ENCODE peak calls at places on chromosomes 16 and 17, in five cellular contexts. L is IMR-90; R is naive thymus-derived CD4-positive, alpha-beta T cell; Q is A549; D is mammary epithelial cell. F is an unnamed sample.

GRCh38 chr17:48500435-48501426 is 30.1 kb downstream of the HOXB1 start:
- DNase-seq in L (peak; percentile 64), R (no peak), Q (peak; percentile 53), D (no peak), F (no peak)

GRCh38 chr16:89056592-89056991 is 37.1 kb upstream of the ACSF3 start:
- DNase-seq in L (no peak), R (no peak), Q (no peak), D (no peak), F (no peak)

GRCh38 chr16:66459878-66460277 is 32.8 kb downstream of the BEAN1 start:
- DNase-seq in L (no peak), R (no peak), Q (no peak), D (no peak), F (no peak)

GRCh38 chr17:79670537-79671386 is 59.9 kb upstream of the RBFOX3 start:
- DNase-seq in L (no peak), R (no peak), Q (no peak), D (no peak), F (no peak)

GRCh38 chr17:49576121-49576905 is 642 bp downstream of the NXPH3 start:
- DNase-seq in L (peak; percentile 24), R (no peak), Q (peak; percentile 33), D (peak; percentile 40), F (no peak)

GRCh38 chr17:2181206-2181983 is 122.2 kb downstream of the SMG6 start:
- DNase-seq in L (peak; percentile 95), R (no peak), Q (no peak), D (no peak), F (no peak)

GRCh38 chr16:22220714-22221113 is 14.6 kb downstream of the EEF2K start:
- DNase-seq in L (no peak), R (no peak), Q (no peak), D (no peak), F (no peak)

GRCh38 chr16:11398136-11398535 is 52.9 kb downstream of the RMI2 start:
- DNase-seq in L (no peak), R (no peak), Q (no peak), D (no peak), F (no peak)

GRCh38 chr16:585351-585750 is 4.5 kb upstream of the RAB40C start:
- DNase-seq in L (no peak), R (no peak), Q (peak; percentile 55), D (no peak), F (no peak)

GRCh38 chr16:12392585-12393089 is 411.1 kb downstream of the CPPED1 start:
- DNase-seq in L (no peak), R (no peak), Q (no peak), D (no peak), F (no peak)

GRCh38 chr17:76270770-76271668 is 5.9 kb downstream of the UBALD2 start:
- DNase-seq in L (no peak), R (no peak), Q (no peak), D (no peak), F (no peak)

GRCh38 chr16:72725643-72726042 is 322.3 kb downstream of the ZFHX3 start:
- DNase-seq in L (no peak), R (no peak), Q (no peak), D (no peak), F (no peak)

GRCh38 chr17:62963296-62963695 is 2.7 kb upstream of the TANC2 start:
- DNase-seq in L (peak; percentile 90), R (no peak), Q (peak; percentile 71), D (peak; percentile 67), F (peak; percentile 22)

GRCh38 chr16:57786632-57787518 is 15.4 kb downstream of the KIFC3 start:
- DNase-seq in L (peak; percentile 52), R (no peak), Q (no peak), D (no peak), F (no peak)

GRCh38 chr16:4077083-4077714 is 39.0 kb downstream of the ADCY9 start:
- DNase-seq in L (no peak), R (no peak), Q (no peak), D (no peak), F (no peak)

GRCh38 chr16:11087691-11088431 is 143.5 kb downstream of the CLEC16A start:
- DNase-seq in L (peak; percentile 57), R (peak; percentile 33), Q (no peak), D (no peak), F (no peak)

GRCh38 chr16:22198547-22199293 is 7.4 kb upstream of the EEF2K start:
- DNase-seq in L (peak; percentile 9), R (no peak), Q (peak; percentile 62), D (no peak), F (no peak)

GRCh38 chr16:66176111-66176510 is 190.4 kb upstream of the CDH5 start:
- DNase-seq in L (no peak), R (no peak), Q (no peak), D (no peak), F (no peak)

GRCh38 chr16:12228607-12229499 is 252.3 kb downstream of the SNX29 start:
- DNase-seq in L (peak; percentile 71), R (peak; percentile 9), Q (peak; percentile 70), D (peak; percentile 40), F (no peak)

GRCh38 chr16:19907161-19907992 is 22.7 kb upstream of the GPRC5B start:
- DNase-seq in L (peak; percentile 64), R (peak; percentile 77), Q (peak; percentile 74), D (peak; percentile 52), F (no peak)

GRCh38 chr16:25126820-25127232 is 15.3 kb downstream of the LCMT1 start:
- DNase-seq in L (peak; percentile 91), R (peak; percentile 31), Q (peak; percentile 65), D (peak; percentile 93), F (peak; percentile 80)

GRCh38 chr16:25118851-25119584 is 7.5 kb downstream of the LCMT1 start:
- DNase-seq in L (no peak), R (no peak), Q (no peak), D (no peak), F (no peak)

GRCh38 chr16:25124503-25124902 is 13.0 kb downstream of the LCMT1 start:
- DNase-seq in L (no peak), R (no peak), Q (no peak), D (peak; percentile 81), F (no peak)

DNA sequence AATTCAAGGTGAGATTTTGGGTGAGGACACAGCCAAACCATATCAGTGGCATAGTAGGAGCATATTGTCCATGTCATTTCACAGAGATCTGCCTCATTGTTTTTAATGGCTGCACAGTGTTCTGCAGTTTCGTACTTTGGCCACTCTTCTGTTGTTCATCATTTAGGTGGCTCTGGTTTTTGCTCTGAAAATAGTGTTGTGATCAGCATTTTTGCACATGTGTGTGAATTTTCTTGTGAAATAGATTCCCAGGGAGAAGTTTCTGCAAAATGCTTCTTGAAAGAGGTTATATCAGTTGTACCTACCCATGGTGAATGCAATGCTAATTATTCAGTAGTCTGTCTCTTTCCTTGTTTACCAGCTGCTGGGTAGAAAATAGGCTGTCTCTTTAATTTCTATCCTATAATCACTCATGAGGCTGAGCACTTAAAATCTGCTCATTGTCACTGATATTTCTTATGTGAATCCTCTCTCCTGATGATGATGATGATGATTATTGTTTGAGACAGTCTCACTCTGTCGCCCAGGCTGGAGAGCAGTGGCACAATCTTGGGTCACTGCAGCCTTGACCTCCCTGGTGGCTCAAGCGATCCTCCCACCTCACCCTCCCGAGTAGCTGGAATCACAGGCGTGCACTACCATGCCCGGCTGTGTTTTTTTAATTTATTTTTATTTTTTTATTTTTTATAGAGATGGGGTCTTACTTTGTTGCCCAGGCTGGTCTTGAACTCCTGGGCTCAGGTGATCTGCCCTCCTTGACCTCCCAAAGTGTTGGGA is 10.5 kb downstream of the LCMT1 start:
- DNase-seq in L (no peak), R (no peak), Q (no peak), D (no peak), F (no peak)
- H3K27ac ChIP-seq in L (no peak overlapping the region), R (no peak overlapping the region), Q (no peak overlapping the region), D (no peak overlapping the region), F (no peak overlapping the region)

DNA sequence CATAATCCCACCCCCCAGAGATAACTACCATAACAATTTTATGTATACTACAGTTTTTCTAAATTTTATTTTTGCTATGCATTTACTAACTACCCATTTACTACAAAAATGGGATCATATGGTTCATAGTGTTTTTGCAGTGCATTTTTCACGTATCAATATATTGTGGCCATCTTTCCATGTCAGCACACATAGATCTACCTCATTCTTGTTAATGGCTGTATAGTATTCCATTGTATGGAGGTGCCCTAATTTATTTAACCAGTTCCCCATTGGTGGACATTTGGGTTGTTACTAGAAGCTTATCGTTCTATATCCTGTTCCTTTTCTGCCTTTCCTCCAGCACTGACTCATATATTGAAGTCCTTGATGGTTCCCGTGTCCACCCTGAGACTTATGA is 22.7 kb downstream of the PROCA1 start:
- DNase-seq in L (no peak), R (no peak), Q (no peak), D (no peak), F (no peak)
- H3K27ac ChIP-seq in L (no peak overlapping the region), R (no peak overlapping the region), Q (no peak overlapping the region), D (no peak overlapping the region), F (no peak overlapping the region)

DNA sequence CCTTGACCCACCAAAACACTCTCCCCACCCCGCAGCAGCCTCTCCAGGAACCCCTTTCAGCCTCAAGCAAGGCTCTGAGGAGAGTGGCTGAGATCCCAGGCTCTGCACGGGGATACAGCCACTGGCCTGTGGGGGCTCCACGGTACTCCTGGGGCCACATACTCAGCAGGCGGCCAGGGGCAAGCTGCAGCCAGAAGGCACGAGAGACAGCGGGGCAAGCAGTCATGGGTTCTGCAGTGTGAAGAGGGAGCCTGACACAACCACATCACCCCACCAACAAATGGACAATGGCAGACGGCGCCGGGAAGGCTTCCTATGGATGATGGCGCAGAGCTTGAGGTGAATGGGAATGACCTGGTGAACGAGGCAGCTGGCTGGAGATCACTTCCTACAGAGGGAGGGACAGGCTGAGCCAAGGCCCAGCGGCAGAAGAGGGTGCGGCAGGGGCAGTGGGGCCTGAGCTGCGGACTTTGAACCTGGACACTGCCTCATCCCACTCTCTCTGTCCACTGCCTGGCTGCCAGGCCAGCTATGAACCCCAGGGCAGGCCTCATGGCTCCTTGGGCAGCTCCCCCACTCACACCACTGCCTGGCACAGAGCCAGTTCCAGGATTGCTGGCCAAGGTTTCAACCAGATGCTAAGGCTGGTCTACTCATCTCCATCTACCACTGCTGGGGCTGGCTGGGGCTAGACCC is 10.8 kb upstream of the BCAR1 start:
- DNase-seq in L (no peak), R (no peak), Q (no peak), D (no peak), F (no peak)
- H3K27ac ChIP-seq in L (peak overlapping the region; percentile 13), R (no peak overlapping the region), Q (peak overlapping the region; percentile 26), D (no peak overlapping the region), F (no peak overlapping the region)

GRCh38 chr17:82278308-82278707 is 4.8 kb upstream of the CSNK1D start:
- DNase-seq in L (no peak), R (no peak), Q (no peak), D (no peak), F (no peak)

GRCh38 chr17:82276951-82277350 is 3.5 kb upstream of the CSNK1D start:
- DNase-seq in L (no peak), R (no peak), Q (no peak), D (no peak), F (no peak)

GRCh38 chr17:82278786-82279379 is 5.4 kb upstream of the CSNK1D start:
- DNase-seq in L (no peak), R (no peak), Q (no peak), D (no peak), F (no peak)

GRCh38 chr17:82275326-82275725 is 1.8 kb upstream of the CSNK1D start:
- DNase-seq in L (no peak), R (no peak), Q (no peak), D (no peak), F (no peak)

GRCh38 chr17:82277851-82278250 is 4.4 kb upstream of the CSNK1D start:
- DNase-seq in L (no peak), R (no peak), Q (no peak), D (no peak), F (no peak)
- H3K27ac ChIP-seq in L (no peak overlapping the region), R (no peak overlapping the region), Q (no peak overlapping the region), D (no peak overlapping the region), F (no peak overlapping the region)